ENCODE peak calls at places on chromosome 16, in four cellular contexts. H is AG10803, A is OCI-LY7, W is pancreas. K is an unnamed sample.

GRCh38 chr16:67252806-67253497 is 4.2 kb downstream of the SLC9A5 start:
- DNase-seq in H (no peak), A (no peak), W (no peak), K (no peak)

GRCh38 chr16:81646561-81646960 is 132.5 kb upstream of the PLCG2 start:
- DNase-seq in H (peak), A (no peak), W (no peak), K (peak)

GRCh38 chr16:49663081-49664057 is 192.5 kb downstream of the ZNF423 start:
- DNase-seq in H (peak), A (no peak), W (no peak), K (no peak)

GRCh38 chr16:50684823-50685455 is 3.8 kb upstream of the SNX20 start:
- DNase-seq in H (no peak), A (no peak), W (no peak), K (no peak)

GRCh38 chr16:78677332-78677731 is 577.9 kb downstream of the WWOX start:
- DNase-seq in H (no peak), A (no peak), W (no peak), K (no peak)

GRCh38 chr16:12901204-12901596 is 198 bp upstream of the SHISA9 start:
- DNase-seq in H (no peak), A (no peak), W (no peak), K (no peak)

GRCh38 chr16:84737192-84737591 is 37.4 kb downstream of the USP10 start:
- DNase-seq in H (no peak), A (no peak), W (no peak), K (no peak)

GRCh38 chr16:49833055-49833454 is 22.9 kb downstream of the ZNF423 start:
- DNase-seq in H (no peak), A (no peak), W (no peak), K (no peak)

GRCh38 chr16:2912330-2913199 is 834 bp downstream of the FLYWCH1 start:
- DNase-seq in H (peak), A (peak), W (no peak), K (peak)

GRCh38 chr16:88634994-88635670 is 3.2 kb upstream of the IL17C start:
- DNase-seq in H (no peak), A (no peak), W (no peak), K (peak)

GRCh38 chr16:85838381-85838780 is 38.9 kb downstream of the COX4I1 start:
- DNase-seq in H (no peak), A (no peak), W (no peak), K (no peak)

GRCh38 chr16:12340151-12340733 is 363.7 kb downstream of the SNX29 start:
- DNase-seq in H (peak), A (peak), W (no peak), K (peak)

GRCh38 chr16:10984509-10984908 is 40.1 kb downstream of the CLEC16A start:
- DNase-seq in H (peak), A (no peak), W (no peak), K (peak)

GRCh38 chr16:80346160-80346632 is 194.6 kb upstream of the DYNLRB2 start:
- DNase-seq in H (peak), A (peak), W (no peak), K (no peak)

GRCh38 chr16:50152386-50152806 is 710 bp upstream of the TENT4B start:
- DNase-seq in H (peak), A (no peak), W (peak), K (peak)

GRCh38 chr16:2980227-2981176 is at the start of gene PKMYT1:
- DNase-seq in H (peak), A (peak), W (peak), K (peak)

GRCh38 chr16:28883221-28883996 is 5.1 kb downstream of the ATP2A1 start:
- DNase-seq in H (no peak), A (no peak), W (no peak), K (no peak)

GRCh38 chr16:57092786-57093301 is 461 bp downstream of the CPNE2 start:
- DNase-seq in H (no peak), A (peak), W (peak), K (no peak)

GRCh38 chr16:31785126-31785525 is 88.5 kb upstream of the ZNF267 start:
- DNase-seq in H (no peak), A (no peak), W (no peak), K (peak)

GRCh38 chr16:46899443-46900143 is 15.4 kb downstream of the GPT2 start:
- DNase-seq in H (no peak), A (no peak), W (no peak), K (no peak)

GRCh38 chr16:27314161-27314723 is 468 bp downstream of the IL4R start:
- DNase-seq in H (peak), A (no peak), W (peak), K (peak)

GRCh38 chr16:81686391-81687182 is 92.5 kb upstream of the PLCG2 start:
- DNase-seq in H (no peak), A (no peak), W (no peak), K (no peak)

GRCh38 chr16:85396879-85397871 is 215.9 kb upstream of the GSE1 start:
- DNase-seq in H (no peak), A (peak), W (peak), K (no peak)

GRCh38 chr16:75307506-75307905 is 56.1 kb upstream of the BCAR1 start:
- DNase-seq in H (no peak), A (no peak), W (no peak), K (no peak)

GRCh38 chr16:47142469-47143328 is 1.0 kb downstream of the NETO2 start:
- DNase-seq in H (peak), A (peak), W (peak), K (peak)

GRCh38 chr16:3095869-3096268 is 3.2 kb downstream of the ZSCAN10 start:
- DNase-seq in H (no peak), A (peak), W (no peak), K (no peak)

GRCh38 chr16:10206865-10207264 is 24.6 kb upstream of the GRIN2A start:
- DNase-seq in H (no peak), A (no peak), W (no peak), K (no peak)

GRCh38 chr16:17798721-17799120 is 328.0 kb upstream of the XYLT1 start:
- DNase-seq in H (no peak), A (no peak), W (no peak), K (no peak)

GRCh38 chr16:53546988-53547391 is 44.0 kb upstream of the AKTIP start:
- DNase-seq in H (no peak), A (no peak), W (no peak), K (no peak)

GRCh38 chr16:74578433-74578832 is 28.5 kb downstream of the GLG1 start:
- DNase-seq in H (no peak), A (no peak), W (no peak), K (no peak)

GRCh38 chr16:78742501-78743283 is 643.2 kb downstream of the WWOX start:
- DNase-seq in H (no peak), A (peak), W (peak), K (peak)

GRCh38 chr16:28098959-28099945 is 35.7 kb upstream of the GSG1L start:
- DNase-seq in H (no peak), A (no peak), W (no peak), K (no peak)

DNA sequence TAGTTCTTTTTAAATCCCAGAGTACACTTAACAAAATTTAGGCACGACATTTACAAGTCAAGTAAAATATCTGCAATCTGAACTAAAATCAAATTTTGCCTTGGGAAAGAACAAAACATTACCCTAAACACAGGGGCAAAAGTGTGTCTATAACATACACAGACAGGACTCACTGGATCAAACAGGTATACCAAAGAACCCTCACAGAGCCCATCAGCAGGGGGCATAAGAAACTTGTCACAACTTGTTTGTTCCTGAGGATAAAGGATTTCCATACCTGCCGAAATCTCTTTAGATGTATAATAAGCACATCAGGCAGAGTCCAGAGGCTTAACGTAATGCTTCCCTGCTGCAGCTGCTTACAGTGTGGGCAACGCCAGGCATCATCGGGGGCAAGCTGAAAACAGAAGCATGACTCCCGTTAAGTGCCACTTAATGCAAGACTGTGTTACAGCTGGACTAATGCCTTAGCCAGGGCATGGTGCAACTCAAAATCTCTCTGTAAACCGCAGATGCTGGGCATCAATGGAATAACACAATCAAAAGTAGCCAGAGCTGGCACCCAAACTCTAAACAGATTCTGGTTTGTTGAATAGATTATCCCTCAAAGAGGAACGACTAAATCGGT is 67.0 kb downstream of the USP31 start:
- DNase-seq in H (peak), A (no peak), W (no peak), K (no peak)
- TF ChIP-seq CTCF in H (peak), A (no peak), W (no peak), K (peak)

GRCh38 chr16:1342526-1343427 is 8.9 kb downstream of the TSR3 start:
- DNase-seq in H (peak), A (peak), W (peak), K (peak)
- H3K4me3 ChIP-seq in H (no peak), A (peak), W (peak), K (peak)

GRCh38 chr16:30656974-30657865 is 1.0 kb upstream of the FBRS start:
- DNase-seq in H (no peak), A (no peak), W (no peak), K (no peak)

GRCh38 chr16:30658731-30659506 is 688 bp downstream of the FBRS start:
- DNase-seq in H (peak), A (peak), W (peak), K (peak)

GRCh38 chr16:30657866-30658730 is at the start of gene FBRS:
- DNase-seq in H (peak), A (peak), W (peak), K (peak)

GRCh38 chr16:30660424-30661251 is 2.4 kb downstream of the FBRS start:
- DNase-seq in H (no peak), A (peak), W (no peak), K (peak)

GRCh38 chr16:30659507-30660423 is 1.5 kb downstream of the FBRS start:
- DNase-seq in H (peak), A (peak), W (peak), K (no peak)
- TF ChIP-seq CTCF in H (peak), A (peak), W (no peak), K (no peak)

DNA sequence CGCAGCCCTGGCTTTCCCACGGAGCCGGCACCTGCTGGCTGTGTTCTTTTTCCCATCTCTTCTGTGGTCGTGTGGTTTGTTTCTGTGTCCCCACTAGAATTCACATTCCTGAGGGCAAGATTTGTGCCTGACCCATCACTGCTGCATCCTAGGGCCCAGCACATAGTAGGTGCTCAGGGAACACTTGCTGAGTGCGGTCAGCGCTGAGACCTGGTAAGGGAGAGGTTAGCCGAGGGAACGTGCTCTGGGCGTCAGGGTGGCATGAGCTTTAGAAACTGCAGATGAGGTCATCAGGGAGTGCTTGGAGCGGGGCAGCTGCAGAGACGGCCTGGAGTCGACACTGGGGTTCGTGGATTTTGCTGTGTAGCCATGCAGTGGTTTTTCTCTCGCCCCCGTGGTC is 5.9 kb downstream of the DEF8 start:
- DNase-seq in H (no peak), A (no peak), W (no peak), K (no peak)
- H3K4me3 ChIP-seq in H (no peak), A (peak), W (no peak), K (no peak)

GRCh38 chr16:52069866-52070265 is 477.1 kb downstream of the TOX3 start:
- DNase-seq in H (peak), A (no peak), W (no peak), K (peak)
- TF ChIP-seq CTCF in H (peak), A (no peak), W (no peak), K (no peak)

DNA sequence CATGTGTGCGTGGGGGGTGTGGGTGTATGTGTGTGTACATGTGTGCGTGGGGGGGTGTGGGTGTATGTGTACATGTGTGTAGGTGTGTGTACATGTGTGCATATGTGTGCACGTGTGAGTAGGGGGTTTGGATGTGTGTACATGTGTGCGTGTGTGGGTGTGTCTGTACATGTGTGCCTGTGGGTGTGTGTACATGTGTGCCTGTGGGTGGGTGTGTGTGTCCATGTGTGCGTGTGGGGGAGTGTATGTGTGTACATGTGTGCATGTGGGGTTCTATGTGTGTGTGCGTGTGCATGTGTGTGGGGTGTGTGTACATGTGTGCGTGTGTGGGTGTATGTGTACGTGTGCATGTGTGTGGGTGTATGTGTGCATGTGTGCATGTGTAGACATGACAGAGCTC is 129.1 kb downstream of the C16orf95 start:
- DNase-seq in H (no peak), A (no peak), W (no peak), K (no peak)
- H3K4me3 ChIP-seq in H (no peak), A (no peak), W (no peak), K (no peak)

GRCh38 chr16:55056585-55057520 is 126.2 kb downstream of the IRX5 start:
- DNase-seq in H (no peak), A (no peak), W (no peak), K (no peak)
- TF ChIP-seq CTCF in H (no peak), A (no peak), W (no peak), K (no peak)

GRCh38 chr16:25692307-25692706 is 548 bp downstream of the HS3ST4 start:
- DNase-seq in H (no peak), A (no peak), W (no peak), K (no peak)
- H3K4me3 ChIP-seq in H (no peak), A (no peak), W (peak), K (no peak)

DNA sequence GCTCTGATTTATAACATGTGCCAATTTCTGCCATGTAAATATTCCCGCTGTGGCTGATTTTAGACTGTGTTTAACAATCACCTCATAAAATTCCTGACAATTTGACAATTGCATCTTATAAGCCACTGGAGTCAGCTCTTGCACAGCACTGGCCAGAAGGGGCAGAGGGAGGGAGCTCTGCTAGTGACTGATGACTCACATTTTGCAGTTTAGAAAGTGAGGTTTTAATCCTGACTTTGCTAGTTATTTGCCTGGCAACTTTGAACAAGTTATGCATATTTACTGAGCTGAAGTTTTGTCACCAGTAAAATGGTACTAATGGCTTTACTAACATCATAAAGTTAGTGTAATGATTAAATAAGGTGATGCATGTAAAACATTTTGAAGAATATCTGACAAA is 452.3 kb downstream of the CNTNAP4 start:
- DNase-seq in H (no peak), A (no peak), W (no peak), K (no peak)
- TF ChIP-seq CTCF in H (no peak), A (no peak), W (no peak), K (no peak)

DNA sequence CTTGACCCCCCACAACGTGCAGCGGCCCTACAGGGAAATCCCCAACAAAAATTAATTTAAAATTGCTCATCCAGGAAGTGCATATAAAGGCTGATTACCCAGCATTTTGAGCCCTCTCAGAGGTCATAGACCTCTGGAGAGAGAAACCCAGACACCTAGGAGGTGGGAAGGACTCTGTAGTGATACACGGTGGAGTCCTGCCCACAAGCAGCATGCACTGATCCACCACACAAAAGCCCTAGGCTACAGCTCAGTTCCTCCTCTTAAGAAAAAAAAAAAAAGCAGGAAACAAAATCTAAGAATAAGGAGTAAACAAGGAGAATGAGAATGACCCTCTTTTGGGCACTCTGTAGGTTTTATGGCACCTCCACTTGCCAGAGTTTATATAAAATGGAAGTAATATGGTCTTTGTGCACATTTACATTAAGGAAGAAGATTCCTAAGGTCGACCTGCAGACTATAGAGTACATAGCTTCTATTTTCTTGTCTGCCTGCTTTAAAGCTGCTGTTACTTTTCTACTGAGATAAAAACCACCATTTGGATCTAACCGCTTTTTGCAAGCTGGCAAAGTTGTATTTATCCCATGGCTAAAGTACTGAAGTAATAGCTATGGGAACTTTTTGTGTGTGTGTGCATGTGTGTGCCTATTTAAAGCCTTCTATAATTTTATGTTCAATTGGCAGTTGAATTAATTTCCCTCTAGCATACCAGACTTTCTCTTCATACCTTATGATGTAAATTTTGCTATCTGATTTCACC is 46.9 kb downstream of the ACSM1 start:
- DNase-seq in H (no peak), A (no peak), W (no peak), K (no peak)
- H3K4me3 ChIP-seq in H (no peak), A (no peak), W (no peak), K (no peak)

K was measured in fibroblast of villous mesenchyme.